ENCODE peak calls at places on chromosome 2, in five cellular contexts. One of them, this sample, is unnamed.

GRCh38 chr2:88190808-88191721 is 20.9 kb downstream of the THNSL2 start:
- DNase-seq in SK-N-SH: peak
- DNase-seq in IMR-90: peak
- DNase-seq in GM12878: no peak
- DNase-seq in A549: peak
- DNase-seq in this sample: peak

GRCh38 chr2:160501370-160501769 is 7.8 kb upstream of the RBMS1 start:
- DNase-seq in SK-N-SH: no peak
- DNase-seq in IMR-90: no peak
- DNase-seq in A549: no peak
- DNase-seq in GM12878: no peak
- DNase-seq in this sample: no peak

GRCh38 chr2:219398721-219399333 is 11.1 kb upstream of the DNPEP start:
- DNase-seq in SK-N-SH: no peak
- DNase-seq in IMR-90: peak
- DNase-seq in A549: no peak
- DNase-seq in GM12878: no peak
- DNase-seq in this sample: no peak

GRCh38 chr2:201513271-201513670 is 61.7 kb downstream of the STRADB start:
- DNase-seq in IMR-90: no peak
- DNase-seq in SK-N-SH: no peak
- DNase-seq in A549: no peak
- DNase-seq in GM12878: no peak
- DNase-seq in this sample: no peak

GRCh38 chr2:151350579-151351195 is 6.7 kb upstream of the TNFAIP6 start:
- DNase-seq in GM12878: no peak
- DNase-seq in A549: no peak
- DNase-seq in SK-N-SH: no peak
- DNase-seq in IMR-90: no peak
- DNase-seq in this sample: no peak

GRCh38 chr2:101704816-101705565 is 7.5 kb downstream of the MAP4K4 start:
- DNase-seq in A549: no peak
- DNase-seq in GM12878: no peak
- DNase-seq in SK-N-SH: no peak
- DNase-seq in IMR-90: peak
- DNase-seq in this sample: no peak

GRCh38 chr2:241868661-241869081 is 858 bp upstream of the RTP5 start:
- DNase-seq in IMR-90: no peak
- DNase-seq in A549: no peak
- DNase-seq in GM12878: no peak
- DNase-seq in SK-N-SH: peak
- DNase-seq in this sample: no peak

GRCh38 chr2:176091329-176092258 is 927 bp upstream of the HOXD13 start:
- DNase-seq in GM12878: no peak
- DNase-seq in IMR-90: no peak
- DNase-seq in SK-N-SH: no peak
- DNase-seq in A549: no peak
- DNase-seq in this sample: no peak

GRCh38 chr2:210286123-210286680 is 28.8 kb downstream of the MYL1 start:
- DNase-seq in A549: no peak
- DNase-seq in IMR-90: no peak
- DNase-seq in SK-N-SH: no peak
- DNase-seq in GM12878: no peak
- DNase-seq in this sample: no peak

GRCh38 chr2:174794851-174795374 is 30.6 kb upstream of the CHRNA1 start:
- DNase-seq in IMR-90: peak
- DNase-seq in A549: no peak
- DNase-seq in SK-N-SH: no peak
- DNase-seq in GM12878: no peak
- DNase-seq in this sample: no peak

GRCh38 chr2:46200861-46201605 is 96.2 kb upstream of the EPAS1 start:
- DNase-seq in A549: no peak
- DNase-seq in IMR-90: no peak
- DNase-seq in SK-N-SH: no peak
- DNase-seq in GM12878: no peak
- DNase-seq in this sample: no peak

GRCh38 chr2:176830362-176830761 is 382.2 kb upstream of the HNRNPA3 start:
- DNase-seq in IMR-90: no peak
- DNase-seq in GM12878: no peak
- DNase-seq in A549: no peak
- DNase-seq in SK-N-SH: peak
- DNase-seq in this sample: peak

GRCh38 chr2:62498739-62499138 is 7.3 kb downstream of the TMEM17 start:
- DNase-seq in A549: no peak
- DNase-seq in GM12878: no peak
- DNase-seq in IMR-90: no peak
- DNase-seq in SK-N-SH: no peak
- DNase-seq in this sample: no peak

GRCh38 chr2:6492573-6492972 is 373.1 kb downstream of the CMPK2 start:
- DNase-seq in SK-N-SH: no peak
- DNase-seq in A549: no peak
- DNase-seq in IMR-90: no peak
- DNase-seq in GM12878: no peak
- DNase-seq in this sample: no peak

GRCh38 chr2:40384714-40385113 is 67.2 kb downstream of the SLC8A1 start:
- DNase-seq in GM12878: no peak
- DNase-seq in SK-N-SH: no peak
- DNase-seq in A549: no peak
- DNase-seq in IMR-90: peak
- DNase-seq in this sample: no peak

GRCh38 chr2:12504443-12504842 is 212.3 kb upstream of the TRIB2 start:
- DNase-seq in IMR-90: peak
- DNase-seq in SK-N-SH: no peak
- DNase-seq in GM12878: peak
- DNase-seq in A549: no peak
- DNase-seq in this sample: no peak

GRCh38 chr2:53095664-53096063 is 671.9 kb upstream of the CHAC2 start:
- DNase-seq in A549: no peak
- DNase-seq in SK-N-SH: no peak
- DNase-seq in GM12878: no peak
- DNase-seq in IMR-90: no peak
- DNase-seq in this sample: no peak

GRCh38 chr2:8609357-8609804 is 72.5 kb upstream of the ID2 start:
- DNase-seq in GM12878: no peak
- DNase-seq in A549: no peak
- DNase-seq in IMR-90: no peak
- DNase-seq in SK-N-SH: no peak
- DNase-seq in this sample: no peak

GRCh38 chr2:100909571-100909970 is 89.6 kb downstream of the NPAS2 start:
- DNase-seq in GM12878: no peak
- DNase-seq in SK-N-SH: no peak
- DNase-seq in IMR-90: no peak
- DNase-seq in A549: no peak
- DNase-seq in this sample: no peak

GRCh38 chr2:118112771-118113334 is 24.6 kb downstream of the INSIG2 start:
- DNase-seq in A549: peak
- DNase-seq in SK-N-SH: no peak
- DNase-seq in IMR-90: peak
- DNase-seq in GM12878: no peak
- DNase-seq in this sample: no peak

GRCh38 chr2:230570987-230571386 is 141.7 kb upstream of the CAB39 start:
- DNase-seq in A549: no peak
- DNase-seq in SK-N-SH: no peak
- DNase-seq in GM12878: no peak
- DNase-seq in IMR-90: no peak
- DNase-seq in this sample: no peak

GRCh38 chr2:230569298-230569697 is 143.3 kb upstream of the CAB39 start:
- DNase-seq in A549: no peak
- DNase-seq in IMR-90: no peak
- DNase-seq in SK-N-SH: no peak
- DNase-seq in GM12878: no peak
- DNase-seq in this sample: no peak

GRCh38 chr2:230564805-230565779 is 147.6 kb upstream of the CAB39 start:
- DNase-seq in IMR-90: peak
- DNase-seq in A549: no peak
- DNase-seq in GM12878: no peak
- DNase-seq in SK-N-SH: no peak
- DNase-seq in this sample: peak
- TF ChIP-seq RCOR1 in IMR-90: no peak
- TF ChIP-seq RCOR1 in A549: no peak
- TF ChIP-seq RCOR1 in GM12878: no peak
- TF ChIP-seq RCOR1 in SK-N-SH: no peak
- TF ChIP-seq RCOR1 in this sample: no peak

GRCh38 chr2:96180002-96180401 is 28.6 kb downstream of the STARD7 start:
- DNase-seq in A549: no peak
- DNase-seq in GM12878: no peak
- DNase-seq in IMR-90: no peak
- DNase-seq in SK-N-SH: no peak
- DNase-seq in this sample: no peak

GRCh38 chr2:96174251-96175144 is 29.3 kb upstream of the DUSP2 start:
- DNase-seq in SK-N-SH: peak
- DNase-seq in GM12878: no peak
- DNase-seq in IMR-90: peak
- DNase-seq in A549: peak
- DNase-seq in this sample: peak

GRCh38 chr2:96180521-96180920 is 28.1 kb downstream of the STARD7 start:
- DNase-seq in IMR-90: no peak
- DNase-seq in A549: no peak
- DNase-seq in GM12878: no peak
- DNase-seq in SK-N-SH: no peak
- DNase-seq in this sample: no peak

GRCh38 chr2:96175951-96176350 is 30.7 kb upstream of the DUSP2 start:
- DNase-seq in A549: no peak
- DNase-seq in IMR-90: peak
- DNase-seq in GM12878: no peak
- DNase-seq in SK-N-SH: no peak
- DNase-seq in this sample: no peak

GRCh38 chr2:96176661-96177060 is 31.4 kb upstream of the DUSP2 start:
- DNase-seq in A549: no peak
- DNase-seq in GM12878: no peak
- DNase-seq in IMR-90: no peak
- DNase-seq in SK-N-SH: no peak
- DNase-seq in this sample: no peak
- TF ChIP-seq RCOR1 in A549: no peak
- TF ChIP-seq RCOR1 in GM12878: no peak
- TF ChIP-seq RCOR1 in IMR-90: no peak
- TF ChIP-seq RCOR1 in SK-N-SH: no peak
- TF ChIP-seq RCOR1 in this sample: no peak

DNA sequence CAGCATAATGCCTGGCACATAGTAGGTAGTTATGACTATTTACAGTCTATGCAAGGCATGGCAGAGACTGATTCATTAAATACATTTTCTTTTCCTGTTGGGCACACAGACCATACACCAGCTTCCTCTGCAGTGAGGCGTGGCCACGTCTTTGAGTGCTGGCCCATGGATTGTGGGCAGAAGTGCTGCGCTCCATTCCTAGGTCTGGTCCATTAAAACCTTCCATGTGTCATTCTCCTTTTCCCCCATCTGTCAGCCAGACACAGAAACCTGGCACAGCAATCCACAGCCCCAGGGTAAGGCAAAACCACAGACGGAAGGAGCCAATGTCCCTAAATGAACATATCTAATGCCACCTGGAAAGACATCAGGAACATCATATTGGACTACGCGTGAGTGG is 141.9 kb downstream of the TTC32 start:
- DNase-seq in A549: no peak
- DNase-seq in GM12878: no peak
- DNase-seq in SK-N-SH: peak
- DNase-seq in IMR-90: no peak
- DNase-seq in this sample: no peak
- TF ChIP-seq RCOR1 in A549: no peak
- TF ChIP-seq RCOR1 in GM12878: no peak
- TF ChIP-seq RCOR1 in SK-N-SH: peak
- TF ChIP-seq RCOR1 in IMR-90: no peak
- TF ChIP-seq RCOR1 in this sample: no peak

GRCh38 chr2:72147303-72147970 is at the start of gene CYP26B1:
- DNase-seq in IMR-90: no peak
- DNase-seq in A549: no peak
- DNase-seq in GM12878: no peak
- DNase-seq in SK-N-SH: peak
- DNase-seq in this sample: no peak
- TF ChIP-seq RCOR1 in IMR-90: no peak
- TF ChIP-seq RCOR1 in A549: no peak
- TF ChIP-seq RCOR1 in GM12878: no peak
- TF ChIP-seq RCOR1 in SK-N-SH: no peak
- TF ChIP-seq RCOR1 in this sample: no peak

This sample was measured in K562.